ENCODE peak calls at places on chromosomes 4 and X, in five cellular contexts. O is A549; P is left lung; E is CD8-positive, alpha-beta T cell; V is Peyer's patch. J is an unnamed sample.

GRCh38 chr4:10521386-10521785 is 64.2 kb upstream of the ZNF518B start:
- DNase-seq in O (no peak), P (no peak), E (no peak), V (no peak), J (no peak)

GRCh38 chr4:165668694-165669093 is 204.3 kb upstream of the TLL1 start:
- DNase-seq in O (no peak), P (no peak), E (no peak), V (no peak), J (no peak)

GRCh38 chrX:53255738-53256191 is 25.6 kb downstream of the IQSEC2 start:
- DNase-seq in O (no peak), P (no peak), E (no peak), V (no peak), J (no peak)

GRCh38 chr4:106034205-106034604 is 138.9 kb downstream of the NPNT start:
- DNase-seq in O (no peak), P (no peak), E (no peak), V (no peak), J (no peak)

GRCh38 chr4:139234258-139234657 is 45.8 kb downstream of the MGARP start:
- DNase-seq in O (no peak), P (no peak), E (no peak), V (no peak), J (no peak)

GRCh38 chr4:12791536-12791935 is 692.6 kb downstream of the RAB28 start:
- DNase-seq in O (no peak), P (no peak), E (no peak), V (no peak), J (no peak)

GRCh38 chr4:10161840-10162239 is 45.2 kb upstream of the WDR1 start:
- DNase-seq in O (no peak), P (no peak), E (no peak), V (no peak), J (no peak)

GRCh38 chr4:3473251-3473942 is 10.3 kb downstream of the DOK7 start:
- DNase-seq in O (no peak), P (peak), E (no peak), V (no peak), J (no peak)

GRCh38 chrX:7159132-7159861 is 11.3 kb upstream of the PUDP start:
- DNase-seq in O (no peak), P (no peak), E (no peak), V (no peak), J (no peak)

GRCh38 chrX:31237189-31237588 is 165.3 kb upstream of the FTHL17 start:
- DNase-seq in O (no peak), P (no peak), E (no peak), V (no peak), J (no peak)

GRCh38 chr4:3831529-3832150 is 65.5 kb downstream of the ADRA2C start:
- DNase-seq in O (no peak), P (peak), E (no peak), V (no peak), J (no peak)

GRCh38 chrX:10483191-10483808 is 137.1 kb downstream of the MID1 start:
- DNase-seq in O (no peak), P (no peak), E (no peak), V (no peak), J (no peak)

GRCh38 chrX:73840120-73840924 is 277.3 kb downstream of the CHIC1 start:
- DNase-seq in O (no peak), P (no peak), E (no peak), V (no peak), J (no peak)

GRCh38 chr4:8771666-8772065 is 100.0 kb downstream of the HMX1 start:
- DNase-seq in O (no peak), P (peak), E (no peak), V (peak), J (no peak)

GRCh38 chr4:188015025-188015778 is 19.6 kb downstream of the ZFP42 start:
- DNase-seq in O (no peak), P (no peak), E (no peak), V (no peak), J (no peak)

GRCh38 chr4:94171616-94172015 is 36.0 kb upstream of the SMARCAD1 start:
- DNase-seq in O (no peak), P (no peak), E (no peak), V (no peak), J (no peak)

GRCh38 chr4:78551420-78552351 is at the start of gene ANXA3:
- DNase-seq in O (peak), P (peak), E (no peak), V (peak), J (no peak)

GRCh38 chrX:134186362-134187121 is 50.4 kb upstream of the CCDC160 start:
- DNase-seq in O (no peak), P (no peak), E (no peak), V (no peak), J (no peak)

GRCh38 chr4:26746742-26747351 is 113.8 kb upstream of the STIM2 start:
- DNase-seq in O (no peak), P (no peak), E (no peak), V (no peak), J (no peak)

GRCh38 chr4:176422511-176422910 is 102.7 kb downstream of the SPCS3 start:
- DNase-seq in O (no peak), P (no peak), E (no peak), V (no peak), J (no peak)
- H3K27ac ChIP-seq in O (no peak), P (no peak), E (no peak), V (no peak), J (no peak)

GRCh38 chr4:159445671-159446070 is 342.8 kb downstream of the RAPGEF2 start:
- DNase-seq in O (no peak), P (no peak), E (no peak), V (no peak), J (no peak)
- TF ChIP-seq CTCF in O (no peak), P (no peak), E (no peak), V (no peak), J (no peak)

GRCh38 chrX:68834371-68835103 is 5.7 kb downstream of the EFNB1 start:
- DNase-seq in O (no peak), P (no peak), E (no peak), V (peak), J (no peak)

GRCh38 chrX:68833855-68834331 is 5.1 kb downstream of the EFNB1 start:
- DNase-seq in O (no peak), P (no peak), E (no peak), V (peak), J (peak)

GRCh38 chrX:68835468-68835867 is 6.6 kb downstream of the EFNB1 start:
- DNase-seq in O (no peak), P (no peak), E (no peak), V (no peak), J (no peak)

GRCh38 chrX:68833448-68833805 is 4.6 kb downstream of the EFNB1 start:
- DNase-seq in O (no peak), P (no peak), E (no peak), V (no peak), J (no peak)

GRCh38 chrX:68835104-68835442 is 6.3 kb downstream of the EFNB1 start:
- DNase-seq in O (no peak), P (no peak), E (no peak), V (no peak), J (no peak)
- H3K4me3 ChIP-seq in O (no peak), P (no peak), E (no peak), V (no peak), J (no peak)

GRCh38 chr4:182927505-182927904 is 10.3 kb upstream of the DCTD start:
- DNase-seq in O (no peak), P (no peak), E (no peak), V (no peak), J (no peak)
- H3K27ac ChIP-seq in O (no peak), P (no peak), E (no peak), V (no peak), J (no peak)

GRCh38 chr4:87274327-87274726 is 48.4 kb downstream of the HSD17B13 start:
- DNase-seq in O (no peak), P (no peak), E (no peak), V (no peak), J (no peak)

GRCh38 chr4:87266986-87267385 is 46.6 kb upstream of the KLHL8 start:
- DNase-seq in O (no peak), P (no peak), E (no peak), V (no peak), J (no peak)

GRCh38 chr4:87268401-87268800 is 48.0 kb upstream of the KLHL8 start:
- DNase-seq in O (no peak), P (no peak), E (no peak), V (no peak), J (no peak)

GRCh38 chr4:87270825-87271224 is 50.4 kb upstream of the KLHL8 start:
- DNase-seq in O (no peak), P (no peak), E (no peak), V (no peak), J (no peak)

GRCh38 chr4:87270144-87270543 is 49.7 kb upstream of the KLHL8 start:
- DNase-seq in O (peak), P (no peak), E (no peak), V (no peak), J (no peak)
- TF ChIP-seq CTCF in O (peak), P (no peak), E (no peak), V (no peak), J (peak)

DNA sequence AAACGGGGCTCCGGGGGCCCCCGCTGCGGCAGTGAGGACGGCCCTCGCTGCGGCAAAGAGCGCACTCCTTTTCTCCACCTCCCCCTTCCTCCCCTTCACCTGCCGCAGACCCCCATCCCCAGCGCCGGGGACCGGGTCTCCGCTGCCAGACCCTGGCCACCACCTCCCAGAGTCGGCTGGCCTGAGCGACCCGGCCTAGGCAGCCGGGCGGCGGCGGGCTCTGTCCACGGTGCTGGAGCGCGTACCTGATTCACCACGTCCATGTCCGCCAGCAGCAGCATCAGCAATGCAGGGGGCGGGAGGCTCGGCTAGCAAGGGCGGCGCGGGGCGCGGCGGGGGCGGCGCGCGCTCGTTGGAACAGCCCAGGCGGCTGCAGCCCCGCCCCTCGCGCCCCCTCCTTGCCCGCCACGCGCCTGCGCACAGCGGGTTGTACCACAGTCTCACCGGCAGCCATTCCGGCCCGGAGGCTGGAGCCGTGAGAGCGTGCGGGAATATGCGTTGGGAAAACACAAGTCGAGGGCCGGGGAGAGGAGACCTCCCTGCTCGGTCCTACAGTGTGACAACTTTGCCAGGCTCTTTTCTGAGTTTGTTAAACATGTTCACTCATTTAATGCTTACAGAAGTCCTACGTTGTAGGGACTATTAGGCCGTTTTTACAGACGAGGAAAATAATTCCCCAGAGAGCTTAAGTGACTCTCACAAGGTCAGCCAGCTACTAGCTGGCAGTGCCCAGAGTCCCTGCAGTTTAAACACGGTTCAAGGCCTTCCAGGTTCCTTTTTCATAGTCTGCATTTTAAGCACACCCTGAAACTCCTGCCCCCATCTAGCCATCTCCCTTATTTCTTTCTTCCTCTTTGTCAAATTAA is at the start of gene SYP:
- DNase-seq in O (peak), P (peak), E (peak), V (peak), J (peak)
- H3K4me3 ChIP-seq in O (peak), P (no peak), E (peak), V (peak), J (peak)

GRCh38 chr4:2402453-2402852 is 16.0 kb downstream of the ZFYVE28 start:
- DNase-seq in O (no peak), P (peak), E (no peak), V (no peak), J (peak)
- H3K27ac ChIP-seq in O (no peak), P (no peak), E (no peak), V (peak), J (peak)

DNA sequence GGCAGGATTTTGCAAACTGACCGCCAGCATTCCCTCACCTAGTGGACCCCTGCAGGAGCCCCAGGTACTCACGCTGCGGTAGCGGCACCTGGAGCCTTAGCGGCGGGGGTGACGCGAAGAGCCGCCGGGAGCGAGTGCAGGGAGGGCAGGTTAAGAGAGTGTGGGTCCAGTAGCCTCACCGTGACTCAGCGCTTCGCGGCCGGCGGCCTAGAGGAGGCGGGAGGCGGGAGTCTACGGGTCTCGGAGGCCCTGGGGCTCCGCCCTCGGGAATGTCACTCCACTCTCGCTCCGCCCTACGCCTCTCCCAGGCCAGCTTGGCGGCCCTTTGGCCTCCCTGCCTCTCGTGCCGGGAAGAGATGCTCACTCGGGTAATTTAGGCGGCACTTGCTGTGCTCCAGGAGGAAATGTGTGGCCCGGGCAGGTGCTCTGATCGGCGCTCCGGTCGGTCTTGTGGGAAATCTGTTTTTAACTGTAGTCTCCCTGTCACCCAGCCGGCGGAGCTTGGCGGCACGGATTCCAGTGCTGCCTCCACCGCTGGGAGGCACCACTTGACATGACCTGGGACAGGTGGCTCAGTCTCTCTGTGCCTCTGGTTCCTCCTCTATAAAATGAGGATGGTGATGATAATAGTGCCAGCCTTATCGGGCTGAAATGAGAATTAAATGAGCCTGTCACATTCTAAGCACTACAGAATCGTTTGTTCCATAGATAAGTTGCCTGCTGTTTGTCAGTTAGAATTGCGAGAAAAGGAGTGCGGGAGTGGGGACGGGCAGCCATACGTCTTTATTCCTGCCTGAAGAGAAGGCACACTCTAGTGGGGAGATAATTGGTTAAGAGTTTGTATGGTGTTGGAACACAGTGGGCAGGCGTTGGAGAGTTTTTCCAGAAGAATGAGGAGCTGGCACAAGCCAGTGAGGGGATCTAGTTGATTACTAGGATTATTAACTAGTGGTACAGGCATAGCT is at the start of gene PIR:
- DNase-seq in O (peak), P (peak), E (no peak), V (peak), J (peak)
- TF ChIP-seq CTCF in O (peak), P (peak), E (no peak), V (no peak), J (peak)

DNA sequence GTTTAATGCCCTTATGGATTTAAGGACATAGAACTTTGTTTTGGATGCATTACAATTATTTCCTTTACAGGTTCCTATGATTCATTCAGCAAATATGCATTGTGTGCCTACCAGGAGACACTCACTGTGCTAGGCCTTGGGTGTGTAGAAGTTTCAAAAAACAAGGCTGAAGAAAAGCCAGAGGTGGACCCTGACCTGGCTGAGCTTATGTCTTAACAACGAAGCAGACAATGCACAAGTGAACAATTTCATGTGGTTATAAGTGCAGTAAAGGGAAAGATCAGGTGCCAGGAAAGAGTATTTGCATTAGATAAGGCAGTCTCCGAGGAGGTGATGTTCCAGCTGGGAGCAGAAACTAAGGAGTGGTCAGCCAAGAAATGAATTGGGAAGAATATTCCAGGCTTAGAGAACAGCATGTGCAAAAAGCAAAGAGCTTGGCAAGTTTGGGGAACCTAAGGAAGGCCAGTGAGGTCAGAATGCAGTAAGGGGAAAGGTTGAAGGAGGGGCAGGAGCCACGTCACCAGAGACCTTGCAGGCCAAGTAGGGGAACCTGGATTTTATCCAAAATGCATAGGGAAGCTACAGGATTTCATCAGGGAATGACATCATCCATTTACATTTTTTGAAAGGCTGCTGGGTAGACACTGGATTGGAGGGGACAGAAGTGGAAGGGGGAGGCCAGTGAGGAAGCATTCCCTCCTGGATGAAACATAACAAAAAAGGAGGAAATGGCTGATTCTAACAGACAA is 193.6 kb downstream of the SOWAHB start:
- DNase-seq in O (no peak), P (no peak), E (no peak), V (peak), J (no peak)
- H3K4me3 ChIP-seq in O (no peak), P (no peak), E (no peak), V (no peak), J (no peak)

DNA sequence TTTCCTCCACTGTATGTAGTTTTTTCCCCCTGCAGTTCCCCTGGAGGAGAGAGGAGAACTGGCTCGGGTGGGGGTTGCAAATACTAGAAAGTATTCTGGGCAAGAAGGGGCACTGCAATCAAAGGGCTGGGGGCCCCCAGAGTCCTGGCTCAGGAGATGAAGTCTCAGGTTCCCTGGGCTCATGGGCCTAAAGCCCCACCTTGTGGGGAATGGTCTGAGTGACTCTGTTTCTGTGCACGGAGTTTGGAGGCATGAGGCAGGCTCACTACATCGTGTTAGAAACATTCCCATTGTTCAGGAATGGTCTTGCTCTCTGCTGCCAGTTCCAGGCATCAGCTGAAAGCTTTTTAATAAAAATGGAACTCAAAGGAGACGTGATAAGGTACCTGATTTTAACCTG is 122.5 kb downstream of the TMEM164 start:
- DNase-seq in O (no peak), P (no peak), E (no peak), V (no peak), J (peak)
- H3K27ac ChIP-seq in O (peak), P (no peak), E (no peak), V (no peak), J (no peak)